ENCODE peak calls at places on chromosomes 11 and 22, in six cellular contexts. Y is H1, C is HepG2, D is esophagus muscularis mucosa, S is prostate gland, N is sigmoid colon. K is an unnamed sample.

GRCh38 chr22:19855504-19856409 is 1.1 kb upstream of the GNB1L start:
- DNase-seq in Y (no peak), C (peak), D (peak), S (no peak), N (peak), K (peak)

GRCh38 chr11:116078101-116078561 is 573.9 kb upstream of the CADM1 start:
- DNase-seq in Y (no peak), C (peak), D (no peak), S (no peak), N (no peak), K (no peak)

GRCh38 chr11:28537822-28538221 is 429.6 kb downstream of the METTL15 start:
- DNase-seq in Y (no peak), C (no peak), D (no peak), S (no peak), N (no peak), K (no peak)

GRCh38 chr11:131370090-131370751 is at the start of gene NTM:
- DNase-seq in Y (no peak), C (no peak), D (no peak), S (peak), N (peak), K (peak)

GRCh38 chr22:50481440-50482106 is at the start of gene ADM2:
- DNase-seq in Y (peak), C (peak), D (no peak), S (peak), N (no peak), K (peak)

GRCh38 chr11:125347261-125347585 is 148.8 kb downstream of the FEZ1 start:
- DNase-seq in Y (no peak), C (no peak), D (no peak), S (no peak), N (no peak), K (no peak)

GRCh38 chr22:23306438-23306921 is 126.2 kb downstream of the BCR start:
- DNase-seq in Y (no peak), C (no peak), D (peak), S (no peak), N (no peak), K (no peak)

GRCh38 chr11:37474889-37475288 is 876.9 kb upstream of the RAG2 start:
- DNase-seq in Y (no peak), C (no peak), D (no peak), S (no peak), N (no peak), K (no peak)

GRCh38 chr11:45332486-45332934 is 46.4 kb upstream of the SYT13 start:
- DNase-seq in Y (peak), C (peak), D (peak), S (no peak), N (peak), K (peak)

DNA sequence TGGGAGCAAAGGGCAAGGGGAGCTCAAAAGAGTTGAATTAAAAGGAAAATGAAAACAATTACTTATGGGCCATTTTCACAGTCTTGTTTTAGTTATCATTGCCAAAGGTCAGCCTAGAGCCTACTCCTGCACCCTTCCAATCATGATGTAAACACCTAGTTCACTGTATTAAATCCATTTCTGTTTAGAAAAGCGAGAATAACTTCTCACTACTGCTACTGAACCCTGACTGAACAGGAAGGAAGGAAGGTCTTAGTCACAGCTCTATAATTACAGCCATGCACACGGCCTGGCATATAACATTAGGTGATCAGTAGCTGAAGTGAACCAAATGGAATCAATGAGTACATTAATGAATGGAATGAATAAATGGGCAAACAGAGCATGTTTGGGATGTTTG is 111.2 kb downstream of the PLEKHA7 start:
- DNase-seq in Y (no peak), C (no peak), D (no peak), S (no peak), N (no peak), K (no peak)
- H3K27ac ChIP-seq in Y (no peak), C (no peak), D (no peak), S (no peak), N (no peak), K (no peak)

GRCh38 chr22:25094579-25094978 is 105.1 kb upstream of the CRYBB3 start:
- DNase-seq in Y (no peak), C (no peak), D (no peak), S (no peak), N (no peak), K (no peak)
- TF ChIP-seq POLR2AphosphoS5 in Y (no peak), C (no peak), D (no peak), S (no peak), N (no peak), K (no peak)

GRCh38 chr22:42950281-42950680 is 64.7 kb downstream of the PACSIN2 start:
- DNase-seq in Y (no peak), C (no peak), D (no peak), S (no peak), N (no peak), K (no peak)
- H3K27ac ChIP-seq in Y (no peak), C (no peak), D (peak), S (no peak), N (peak), K (no peak)

GRCh38 chr11:2385156-2386151 is 8.3 kb downstream of the CD81 start:
- DNase-seq in Y (no peak), C (no peak), D (no peak), S (no peak), N (no peak), K (no peak)
- TF ChIP-seq POLR2AphosphoS5 in Y (no peak), C (no peak), D (no peak), S (no peak), N (no peak), K (no peak)